ENCODE peak calls at places on chromosomes 16 and 17, in six cellular contexts. One of them, this sample, is unnamed.

GRCh38 chr17:7613769-7614421 is 802 bp downstream of the FXR2 start:
- DNase-seq in fibroblast of the aortic adventitia: peak; percentile 43
- DNase-seq in ovary: no peak
- DNase-seq in AG04449: no peak
- DNase-seq in OCI-LY7: peak; percentile 30
- DNase-seq in adrenal gland: no peak
- DNase-seq in this sample: peak; percentile 27

GRCh38 chr17:72446118-72446517 is 325.3 kb downstream of the SOX9 start:
- DNase-seq in adrenal gland: no peak
- DNase-seq in OCI-LY7: no peak
- DNase-seq in ovary: no peak
- DNase-seq in fibroblast of the aortic adventitia: no peak
- DNase-seq in AG04449: no peak
- DNase-seq in this sample: no peak

GRCh38 chr17:28747046-28747691 is 3.4 kb downstream of the TRAF4 start:
- DNase-seq in OCI-LY7: no peak
- DNase-seq in ovary: no peak
- DNase-seq in fibroblast of the aortic adventitia: no peak
- DNase-seq in AG04449: no peak
- DNase-seq in adrenal gland: peak; percentile 53
- DNase-seq in this sample: no peak

GRCh38 chr17:17321356-17322025 is 18.3 kb downstream of the NT5M start:
- DNase-seq in adrenal gland: no peak
- DNase-seq in ovary: no peak
- DNase-seq in fibroblast of the aortic adventitia: no peak
- DNase-seq in AG04449: no peak
- DNase-seq in OCI-LY7: no peak
- DNase-seq in this sample: no peak

GRCh38 chr16:53061701-53062159 is 6.9 kb downstream of the CHD9 start:
- DNase-seq in adrenal gland: no peak
- DNase-seq in OCI-LY7: peak; percentile 87
- DNase-seq in AG04449: no peak
- DNase-seq in ovary: no peak
- DNase-seq in fibroblast of the aortic adventitia: no peak
- DNase-seq in this sample: no peak

GRCh38 chr17:78034429-78035091 is 76.1 kb downstream of the TNRC6C start:
- DNase-seq in OCI-LY7: no peak
- DNase-seq in AG04449: no peak
- DNase-seq in ovary: no peak
- DNase-seq in fibroblast of the aortic adventitia: peak; percentile 47
- DNase-seq in adrenal gland: no peak
- DNase-seq in this sample: peak; percentile 34

GRCh38 chr16:13150181-13150885 is 248.9 kb downstream of the SHISA9 start:
- DNase-seq in AG04449: no peak
- DNase-seq in fibroblast of the aortic adventitia: no peak
- DNase-seq in ovary: no peak
- DNase-seq in OCI-LY7: no peak
- DNase-seq in adrenal gland: no peak
- DNase-seq in this sample: no peak

GRCh38 chr17:37813753-37814152 is 68.9 kb upstream of the HNF1B start:
- DNase-seq in ovary: no peak
- DNase-seq in fibroblast of the aortic adventitia: peak; percentile 57
- DNase-seq in AG04449: peak; percentile 98
- DNase-seq in OCI-LY7: no peak
- DNase-seq in adrenal gland: no peak
- DNase-seq in this sample: peak; percentile 94

GRCh38 chr16:70553175-70553574 is 29.6 kb downstream of the SF3B3 start:
- DNase-seq in fibroblast of the aortic adventitia: peak; percentile 35
- DNase-seq in AG04449: no peak
- DNase-seq in OCI-LY7: no peak
- DNase-seq in ovary: no peak
- DNase-seq in adrenal gland: no peak
- DNase-seq in this sample: peak; percentile 37

GRCh38 chr17:75077490-75078096 is 10.2 kb upstream of the SLC16A5 start:
- DNase-seq in ovary: peak; percentile 62
- DNase-seq in AG04449: no peak
- DNase-seq in fibroblast of the aortic adventitia: no peak
- DNase-seq in OCI-LY7: peak; percentile 56
- DNase-seq in adrenal gland: peak; percentile 74
- DNase-seq in this sample: peak; percentile 32

GRCh38 chr17:32235588-32235987 is 30.0 kb upstream of the RHBDL3 start:
- DNase-seq in fibroblast of the aortic adventitia: no peak
- DNase-seq in OCI-LY7: no peak
- DNase-seq in adrenal gland: no peak
- DNase-seq in ovary: no peak
- DNase-seq in AG04449: no peak
- DNase-seq in this sample: no peak

GRCh38 chr16:58010886-58011285 is 9.7 kb downstream of the USB1 start:
- DNase-seq in OCI-LY7: no peak
- DNase-seq in fibroblast of the aortic adventitia: no peak
- DNase-seq in adrenal gland: no peak
- DNase-seq in AG04449: no peak
- DNase-seq in ovary: no peak
- DNase-seq in this sample: no peak

GRCh38 chr17:19317359-19318095 is 45.0 kb downstream of the B9D1 start:
- DNase-seq in AG04449: peak; percentile 29
- DNase-seq in adrenal gland: peak; percentile 98
- DNase-seq in fibroblast of the aortic adventitia: peak; percentile 40
- DNase-seq in OCI-LY7: peak; percentile 91
- DNase-seq in ovary: peak; percentile 89
- DNase-seq in this sample: peak; percentile 93

GRCh38 chr16:84724619-84725307 is 25.0 kb downstream of the USP10 start:
- DNase-seq in AG04449: no peak
- DNase-seq in ovary: no peak
- DNase-seq in fibroblast of the aortic adventitia: peak; percentile 66
- DNase-seq in OCI-LY7: peak; percentile 53
- DNase-seq in adrenal gland: no peak
- DNase-seq in this sample: no peak

GRCh38 chr17:7258731-7259554 is 3.3 kb downstream of the CLDN7 start:
- DNase-seq in adrenal gland: no peak
- DNase-seq in ovary: no peak
- DNase-seq in fibroblast of the aortic adventitia: peak; percentile 45
- DNase-seq in OCI-LY7: no peak
- DNase-seq in AG04449: no peak
- DNase-seq in this sample: no peak

GRCh38 chr17:66625321-66625767 is 209.6 kb upstream of the CACNG5 start:
- DNase-seq in OCI-LY7: peak; percentile 32
- DNase-seq in adrenal gland: no peak
- DNase-seq in fibroblast of the aortic adventitia: peak; percentile 58
- DNase-seq in ovary: no peak
- DNase-seq in AG04449: no peak
- DNase-seq in this sample: peak; percentile 41

GRCh38 chr17:50631195-50631907 is 3.3 kb upstream of the ABCC3 start:
- DNase-seq in adrenal gland: no peak
- DNase-seq in ovary: no peak
- DNase-seq in fibroblast of the aortic adventitia: peak; percentile 22
- DNase-seq in AG04449: no peak
- DNase-seq in OCI-LY7: no peak
- DNase-seq in this sample: no peak

GRCh38 chr16:18983565-18984424 is at the start of gene TMC7:
- DNase-seq in OCI-LY7: no peak
- DNase-seq in adrenal gland: peak; percentile 60
- DNase-seq in fibroblast of the aortic adventitia: peak; percentile 81
- DNase-seq in AG04449: no peak
- DNase-seq in ovary: peak; percentile 25
- DNase-seq in this sample: peak; percentile 89

GRCh38 chr16:22732315-22732840 is 81.6 kb upstream of the HS3ST2 start:
- DNase-seq in adrenal gland: no peak
- DNase-seq in AG04449: no peak
- DNase-seq in ovary: no peak
- DNase-seq in OCI-LY7: no peak
- DNase-seq in fibroblast of the aortic adventitia: no peak
- DNase-seq in this sample: no peak

GRCh38 chr17:40542562-40543411 is 22.5 kb downstream of the CCR7 start:
- DNase-seq in OCI-LY7: peak; percentile 21
- DNase-seq in adrenal gland: peak; percentile 90
- DNase-seq in AG04449: peak; percentile 88
- DNase-seq in fibroblast of the aortic adventitia: peak; percentile 100
- DNase-seq in ovary: peak; percentile 94
- DNase-seq in this sample: peak; percentile 98

GRCh38 chr16:14509675-14510132 is 120.4 kb downstream of the PARN start:
- DNase-seq in OCI-LY7: no peak
- DNase-seq in AG04449: no peak
- DNase-seq in fibroblast of the aortic adventitia: peak; percentile 50
- DNase-seq in adrenal gland: no peak
- DNase-seq in ovary: no peak
- DNase-seq in this sample: no peak

GRCh38 chr17:36743130-36743529 is 141.7 kb downstream of the MRM1 start:
- DNase-seq in ovary: no peak
- DNase-seq in fibroblast of the aortic adventitia: no peak
- DNase-seq in adrenal gland: no peak
- DNase-seq in AG04449: no peak
- DNase-seq in OCI-LY7: no peak
- DNase-seq in this sample: no peak

GRCh38 chr17:42291136-42291535 is 2.8 kb downstream of the STAT5A start:
- DNase-seq in ovary: peak; percentile 11
- DNase-seq in AG04449: no peak
- DNase-seq in adrenal gland: no peak
- DNase-seq in OCI-LY7: no peak
- DNase-seq in fibroblast of the aortic adventitia: no peak
- DNase-seq in this sample: no peak

GRCh38 chr16:31474173-31474714 is 2.3 kb downstream of the TGFB1I1 start:
- DNase-seq in ovary: no peak
- DNase-seq in fibroblast of the aortic adventitia: peak; percentile 49
- DNase-seq in OCI-LY7: no peak
- DNase-seq in AG04449: peak; percentile 26
- DNase-seq in adrenal gland: peak; percentile 47
- DNase-seq in this sample: peak; percentile 90

GRCh38 chr16:85535352-85536072 is 77.6 kb upstream of the GSE1 start:
- DNase-seq in fibroblast of the aortic adventitia: no peak
- DNase-seq in adrenal gland: no peak
- DNase-seq in ovary: no peak
- DNase-seq in OCI-LY7: no peak
- DNase-seq in AG04449: no peak
- DNase-seq in this sample: no peak

GRCh38 chr17:79936661-79937434 is 97.6 kb upstream of the CBX4 start:
- DNase-seq in ovary: no peak
- DNase-seq in fibroblast of the aortic adventitia: no peak
- DNase-seq in AG04449: no peak
- DNase-seq in adrenal gland: no peak
- DNase-seq in OCI-LY7: peak; percentile 52
- DNase-seq in this sample: no peak

GRCh38 chr17:79933863-79934652 is 94.8 kb upstream of the CBX4 start:
- DNase-seq in AG04449: no peak
- DNase-seq in fibroblast of the aortic adventitia: no peak
- DNase-seq in OCI-LY7: peak; percentile 26
- DNase-seq in adrenal gland: peak; percentile 61
- DNase-seq in ovary: no peak
- DNase-seq in this sample: no peak

GRCh38 chr17:79934653-79934970 is 95.4 kb upstream of the CBX4 start:
- DNase-seq in fibroblast of the aortic adventitia: no peak
- DNase-seq in AG04449: no peak
- DNase-seq in adrenal gland: no peak
- DNase-seq in OCI-LY7: no peak
- DNase-seq in ovary: no peak
- DNase-seq in this sample: no peak

GRCh38 chr17:79935845-79936470 is 96.7 kb upstream of the CBX4 start:
- DNase-seq in adrenal gland: no peak
- DNase-seq in AG04449: no peak
- DNase-seq in ovary: no peak
- DNase-seq in fibroblast of the aortic adventitia: no peak
- DNase-seq in OCI-LY7: no peak
- DNase-seq in this sample: no peak

GRCh38 chr17:79935197-79935844 is 96.1 kb upstream of the CBX4 start:
- DNase-seq in OCI-LY7: no peak
- DNase-seq in AG04449: no peak
- DNase-seq in fibroblast of the aortic adventitia: no peak
- DNase-seq in adrenal gland: no peak
- DNase-seq in ovary: no peak
- DNase-seq in this sample: no peak
- TF ChIP-seq CTCF in OCI-LY7: no peak
- TF ChIP-seq CTCF in AG04449: no peak
- TF ChIP-seq CTCF in fibroblast of the aortic adventitia: no peak
- TF ChIP-seq CTCF in adrenal gland: no peak
- TF ChIP-seq CTCF in ovary: no peak
- TF ChIP-seq CTCF in this sample: no peak

DNA sequence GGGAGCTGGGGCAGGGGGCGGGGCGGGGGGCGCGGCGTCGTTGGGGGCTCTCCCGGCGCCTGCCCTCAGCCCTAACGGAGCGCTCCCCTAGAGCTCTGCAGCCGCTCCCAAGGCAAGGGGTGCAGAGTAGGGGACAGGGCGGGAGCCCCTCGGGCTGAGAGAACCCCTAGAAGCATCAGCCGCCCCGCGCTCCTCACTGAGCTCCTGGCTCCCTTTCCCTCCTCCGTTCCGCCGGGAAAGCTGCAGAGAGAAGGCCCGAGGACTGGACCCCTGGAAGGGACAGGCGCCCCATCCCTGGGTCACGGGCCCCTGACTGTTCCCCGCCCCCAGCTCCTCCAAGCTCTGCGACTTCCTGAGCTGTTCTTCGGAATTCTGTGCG is 232 bp upstream of the PLXDC1 start:
- DNase-seq in adrenal gland: no peak
- DNase-seq in OCI-LY7: no peak
- DNase-seq in fibroblast of the aortic adventitia: no peak
- DNase-seq in ovary: no peak
- DNase-seq in AG04449: no peak
- DNase-seq in this sample: no peak
- H3K4me3 ChIP-seq in adrenal gland: no peak overlapping the region
- H3K4me3 ChIP-seq in OCI-LY7: no peak overlapping the region
- H3K4me3 ChIP-seq in fibroblast of the aortic adventitia: no peak overlapping the region
- H3K4me3 ChIP-seq in ovary: peak overlapping the region; percentile 55
- H3K4me3 ChIP-seq in AG04449: peak overlapping the region; percentile 44
- H3K4me3 ChIP-seq in this sample: peak overlapping the region; percentile 13

GRCh38 chr16:54538241-54538640 is 251.7 kb upstream of the IRX3 start:
- DNase-seq in AG04449: no peak
- DNase-seq in adrenal gland: no peak
- DNase-seq in ovary: no peak
- DNase-seq in OCI-LY7: no peak
- DNase-seq in fibroblast of the aortic adventitia: peak; percentile 17
- DNase-seq in this sample: no peak
- TF ChIP-seq CTCF in AG04449: peak; percentile 9
- TF ChIP-seq CTCF in adrenal gland: no peak
- TF ChIP-seq CTCF in ovary: no peak
- TF ChIP-seq CTCF in OCI-LY7: peak; percentile 20
- TF ChIP-seq CTCF in fibroblast of the aortic adventitia: peak; percentile 28
- TF ChIP-seq CTCF in this sample: peak; percentile 21

DNA sequence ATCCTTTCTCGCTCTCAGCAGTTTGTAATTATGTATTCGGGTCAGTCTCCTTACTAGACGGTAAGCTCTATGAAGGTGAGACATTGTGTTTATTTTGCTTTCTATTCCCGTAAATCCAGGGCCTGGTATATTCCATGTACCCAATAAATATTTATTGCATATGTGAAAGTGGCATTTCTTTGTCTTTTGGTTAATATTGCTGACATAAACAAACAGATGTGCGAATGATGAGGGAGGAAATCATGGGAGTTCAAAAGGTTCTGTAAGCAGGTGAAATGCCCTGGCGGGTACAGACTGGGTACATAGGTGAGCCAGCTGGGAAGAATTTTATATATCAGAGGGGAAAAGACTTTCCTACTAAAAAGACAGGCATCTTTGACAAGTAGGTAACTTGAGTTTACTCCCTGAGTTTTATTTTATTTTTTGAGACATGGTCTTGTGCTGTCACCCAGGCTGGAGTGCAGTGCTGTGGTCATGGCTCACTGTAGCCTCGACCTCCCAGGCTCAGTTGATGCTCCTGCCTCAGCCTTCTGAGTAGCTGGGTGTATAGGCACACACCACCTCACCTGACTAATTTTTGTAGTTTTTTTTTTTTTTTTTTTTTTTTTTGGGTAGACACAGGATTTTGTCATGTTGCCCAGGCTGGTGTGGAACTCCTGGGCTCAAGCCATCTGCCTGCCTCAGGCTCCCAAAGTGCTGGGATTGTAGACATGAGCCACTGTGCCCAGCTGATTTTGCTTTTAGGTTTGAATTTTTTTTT is 5.7 kb upstream of the METTL9 start:
- DNase-seq in ovary: no peak
- DNase-seq in OCI-LY7: no peak
- DNase-seq in adrenal gland: no peak
- DNase-seq in AG04449: no peak
- DNase-seq in fibroblast of the aortic adventitia: no peak
- DNase-seq in this sample: no peak
- H3K4me3 ChIP-seq in ovary: no peak overlapping the region
- H3K4me3 ChIP-seq in OCI-LY7: no peak overlapping the region
- H3K4me3 ChIP-seq in adrenal gland: no peak overlapping the region
- H3K4me3 ChIP-seq in AG04449: no peak overlapping the region
- H3K4me3 ChIP-seq in fibroblast of the aortic adventitia: no peak overlapping the region
- H3K4me3 ChIP-seq in this sample: no peak overlapping the region